ENCODE peak calls at places on chromosomes 5 and 9, in four cellular contexts. E, Q, X and A are unnamed samples.

GRCh38 chr5:111461261-111461671 is 51.1 kb downstream of the STARD4 start:
- DNase-seq in E (peak), Q (peak), X (no peak), A (peak)

GRCh38 chr5:71740015-71740753 is 21.1 kb downstream of the CARTPT start:
- DNase-seq in Q (no peak), X (no peak), E (no peak), A (no peak)

GRCh38 chr5:99104538-99105132 is 175.8 kb upstream of the CHD1 start:
- DNase-seq in Q (peak), X (peak), E (peak), A (peak)

GRCh38 chr9:131404581-131404980 is 10.7 kb downstream of the PRRC2B start:
- DNase-seq in Q (no peak), E (no peak), X (peak), A (peak)

GRCh38 chr9:133273819-133274218 is 1.2 kb downstream of the ABO start:
- DNase-seq in X (no peak), Q (no peak), E (no peak), A (no peak)

GRCh38 chr5:89342106-89342876 is 459.3 kb upstream of the MEF2C start:
- DNase-seq in Q (no peak), X (peak), E (no peak), A (peak)

GRCh38 chr5:108380531-108381021 is 1.3 kb downstream of the FBXL17 start:
- DNase-seq in E (peak), Q (peak), X (peak), A (peak)

GRCh38 chr5:5077236-5077635 is 62.9 kb upstream of the ADAMTS16 start:
- DNase-seq in E (no peak), X (no peak), Q (no peak), A (no peak)

GRCh38 chr9:114446036-114446435 is 58.3 kb upstream of the AKNA start:
- DNase-seq in Q (peak), E (no peak), X (peak), A (peak)

GRCh38 chr9:14205463-14205862 is 108.5 kb downstream of the NFIB start:
- DNase-seq in Q (peak), E (no peak), X (peak), A (peak)

GRCh38 chr5:44336708-44337107 is 52.5 kb downstream of the FGF10 start:
- DNase-seq in E (no peak), X (no peak), Q (no peak), A (no peak)

GRCh38 chr5:55159763-55160492 is at the start of gene GPX8:
- DNase-seq in E (peak), Q (peak), X (peak), A (peak)

GRCh38 chr9:14880951-14881465 is 29.2 kb downstream of the FREM1 start:
- DNase-seq in E (no peak), Q (no peak), X (no peak), A (no peak)

GRCh38 chr9:136686534-136686793 is 793 bp downstream of the AGPAT2 start:
- DNase-seq in X (no peak), Q (no peak), E (no peak), A (no peak)

GRCh38 chr5:60522299-60522915 is 177.6 kb downstream of the DEPDC1B start:
- DNase-seq in Q (no peak), X (peak), E (no peak), A (peak)

GRCh38 chr5:109105631-109106267 is 304.0 kb downstream of the PJA2 start:
- DNase-seq in E (no peak), Q (peak), X (peak), A (peak)

GRCh38 chr5:98307811-98308210 is 465.7 kb upstream of the RGMB start:
- DNase-seq in X (peak), Q (peak), E (no peak), A (peak)

GRCh38 chr5:124997186-124997893 is 250.9 kb upstream of the ZNF608 start:
- DNase-seq in X (peak), Q (peak), E (no peak), A (peak)